ENCODE peak calls at places on chromosomes 5 and 9, in six cellular contexts. One of them, this sample, is unnamed.

GRCh38 chr9:136437839-136438547 is 1.7 kb downstream of the INPP5E start:
- DNase-seq in HCT116: no peak
- DNase-seq in MM.1S: no peak
- DNase-seq in PC-3: peak
- DNase-seq in SK-N-SH: no peak
- DNase-seq in GM23248: peak
- DNase-seq in this sample: no peak

GRCh38 chr9:127214421-127215265 is 49.9 kb upstream of the GARNL3 start:
- DNase-seq in MM.1S: peak
- DNase-seq in PC-3: peak
- DNase-seq in HCT116: peak
- DNase-seq in SK-N-SH: peak
- DNase-seq in GM23248: peak
- DNase-seq in this sample: peak

GRCh38 chr9:18857769-18858168 is 175.2 kb downstream of the SAXO1 start:
- DNase-seq in MM.1S: no peak
- DNase-seq in SK-N-SH: no peak
- DNase-seq in HCT116: no peak
- DNase-seq in PC-3: no peak
- DNase-seq in GM23248: peak
- DNase-seq in this sample: no peak

GRCh38 chr9:114000671-114001409 is 77.3 kb downstream of the AMBP start:
- DNase-seq in GM23248: peak
- DNase-seq in SK-N-SH: no peak
- DNase-seq in MM.1S: no peak
- DNase-seq in HCT116: no peak
- DNase-seq in PC-3: no peak
- DNase-seq in this sample: no peak

GRCh38 chr5:22901885-22902284 is 48.7 kb upstream of the CDH12 start:
- DNase-seq in HCT116: no peak
- DNase-seq in MM.1S: no peak
- DNase-seq in SK-N-SH: no peak
- DNase-seq in PC-3: no peak
- DNase-seq in GM23248: no peak
- DNase-seq in this sample: no peak

GRCh38 chr5:159161361-159162214 is 47.8 kb downstream of the RNF145 start:
- DNase-seq in MM.1S: no peak
- DNase-seq in HCT116: no peak
- DNase-seq in SK-N-SH: no peak
- DNase-seq in GM23248: peak
- DNase-seq in PC-3: no peak
- DNase-seq in this sample: no peak

GRCh38 chr9:98793031-98793430 is 3.3 kb downstream of the ANKS6 start:
- DNase-seq in SK-N-SH: no peak
- DNase-seq in GM23248: no peak
- DNase-seq in MM.1S: no peak
- DNase-seq in HCT116: no peak
- DNase-seq in PC-3: no peak
- DNase-seq in this sample: no peak

GRCh38 chr5:92678576-92679105 is 902.4 kb downstream of the NR2F1-AS1 start:
- DNase-seq in GM23248: peak
- DNase-seq in PC-3: peak
- DNase-seq in MM.1S: no peak
- DNase-seq in SK-N-SH: peak
- DNase-seq in HCT116: peak
- DNase-seq in this sample: peak

GRCh38 chr5:89613222-89613956 is 730.4 kb upstream of the MEF2C start:
- DNase-seq in GM23248: peak
- DNase-seq in HCT116: no peak
- DNase-seq in PC-3: peak
- DNase-seq in MM.1S: peak
- DNase-seq in SK-N-SH: no peak
- DNase-seq in this sample: no peak

GRCh38 chr5:83354958-83355357 is 116.6 kb upstream of the VCAN start:
- DNase-seq in PC-3: no peak
- DNase-seq in HCT116: no peak
- DNase-seq in MM.1S: no peak
- DNase-seq in GM23248: no peak
- DNase-seq in SK-N-SH: no peak
- DNase-seq in this sample: peak
- H3K9ac ChIP-seq in PC-3: no peak
- H3K9ac ChIP-seq in HCT116: no peak
- H3K9ac ChIP-seq in MM.1S: no peak
- H3K9ac ChIP-seq in GM23248: no peak
- H3K9ac ChIP-seq in SK-N-SH: no peak
- H3K9ac ChIP-seq in this sample: no peak

GRCh38 chr5:35223777-35224395 is 6.4 kb downstream of the PRLR start:
- DNase-seq in PC-3: no peak
- DNase-seq in SK-N-SH: peak
- DNase-seq in MM.1S: no peak
- DNase-seq in GM23248: no peak
- DNase-seq in HCT116: no peak
- DNase-seq in this sample: no peak
- TF ChIP-seq EZH2phosphoT487 in PC-3: no peak
- TF ChIP-seq EZH2phosphoT487 in SK-N-SH: no peak
- TF ChIP-seq EZH2phosphoT487 in MM.1S: no peak
- TF ChIP-seq EZH2phosphoT487 in GM23248: no peak
- TF ChIP-seq EZH2phosphoT487 in HCT116: no peak
- TF ChIP-seq EZH2phosphoT487 in this sample: no peak

DNA sequence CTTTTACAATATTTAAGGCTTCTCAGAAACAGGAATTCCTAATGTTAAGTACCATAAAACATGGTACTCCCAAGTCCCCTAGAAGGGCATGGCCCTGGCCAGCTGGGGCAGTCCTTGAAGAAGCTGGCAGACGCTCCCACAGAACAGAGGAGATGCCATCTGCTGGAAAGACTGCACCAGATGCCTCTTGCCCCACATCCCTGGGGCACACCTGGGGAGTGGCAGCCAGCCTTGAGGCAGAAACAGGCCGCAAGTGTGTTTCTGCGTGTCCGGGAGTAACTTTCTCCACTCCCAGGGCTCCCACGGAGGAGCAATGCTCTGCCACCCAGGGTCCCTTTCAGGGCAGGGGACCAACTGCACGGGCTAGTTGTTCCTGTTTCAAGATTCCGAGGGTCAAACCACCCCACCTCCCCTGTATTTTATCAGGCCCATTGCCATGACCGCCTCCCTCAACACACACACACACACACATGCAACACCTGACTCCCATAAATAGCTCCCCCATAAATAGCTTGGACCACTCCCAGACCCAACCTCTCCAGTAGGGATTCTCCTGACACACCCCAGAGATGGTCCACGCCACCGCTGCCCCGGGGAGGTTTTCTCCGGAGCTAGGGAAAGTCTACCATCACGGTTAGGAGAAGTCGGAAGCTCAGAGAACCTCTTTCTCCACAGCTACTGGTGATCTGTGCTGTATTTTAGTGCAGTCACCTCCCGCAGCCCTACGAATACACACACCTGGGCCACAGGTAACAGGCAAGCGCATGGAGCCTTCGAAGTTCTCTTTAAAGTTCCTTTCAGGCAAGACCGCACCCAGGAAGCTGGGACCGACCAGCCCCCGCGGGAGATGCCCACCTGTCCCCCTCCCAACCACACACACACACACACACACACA is 1.5 kb downstream of the SPOCK1 start:
- DNase-seq in HCT116: no peak
- DNase-seq in PC-3: peak
- DNase-seq in MM.1S: no peak
- DNase-seq in SK-N-SH: peak
- DNase-seq in GM23248: peak
- DNase-seq in this sample: no peak
- H3K9ac ChIP-seq in HCT116: no peak
- H3K9ac ChIP-seq in PC-3: no peak
- H3K9ac ChIP-seq in MM.1S: no peak
- H3K9ac ChIP-seq in SK-N-SH: peak
- H3K9ac ChIP-seq in GM23248: peak
- H3K9ac ChIP-seq in this sample: no peak

GRCh38 chr9:133584167-133584558 is 25.0 kb downstream of the FAM163B start:
- DNase-seq in PC-3: no peak
- DNase-seq in SK-N-SH: no peak
- DNase-seq in GM23248: no peak
- DNase-seq in HCT116: no peak
- DNase-seq in MM.1S: no peak
- DNase-seq in this sample: no peak

GRCh38 chr9:133581553-133582343 is 27.4 kb downstream of the FAM163B start:
- DNase-seq in PC-3: no peak
- DNase-seq in GM23248: no peak
- DNase-seq in SK-N-SH: peak
- DNase-seq in MM.1S: no peak
- DNase-seq in HCT116: no peak
- DNase-seq in this sample: no peak

GRCh38 chr9:133583111-133583510 is 26.1 kb downstream of the FAM163B start:
- DNase-seq in HCT116: no peak
- DNase-seq in MM.1S: no peak
- DNase-seq in SK-N-SH: no peak
- DNase-seq in GM23248: no peak
- DNase-seq in PC-3: no peak
- DNase-seq in this sample: no peak

GRCh38 chr9:133583586-133583985 is 25.6 kb downstream of the FAM163B start:
- DNase-seq in PC-3: no peak
- DNase-seq in GM23248: peak
- DNase-seq in SK-N-SH: no peak
- DNase-seq in MM.1S: no peak
- DNase-seq in HCT116: no peak
- DNase-seq in this sample: no peak

DNA sequence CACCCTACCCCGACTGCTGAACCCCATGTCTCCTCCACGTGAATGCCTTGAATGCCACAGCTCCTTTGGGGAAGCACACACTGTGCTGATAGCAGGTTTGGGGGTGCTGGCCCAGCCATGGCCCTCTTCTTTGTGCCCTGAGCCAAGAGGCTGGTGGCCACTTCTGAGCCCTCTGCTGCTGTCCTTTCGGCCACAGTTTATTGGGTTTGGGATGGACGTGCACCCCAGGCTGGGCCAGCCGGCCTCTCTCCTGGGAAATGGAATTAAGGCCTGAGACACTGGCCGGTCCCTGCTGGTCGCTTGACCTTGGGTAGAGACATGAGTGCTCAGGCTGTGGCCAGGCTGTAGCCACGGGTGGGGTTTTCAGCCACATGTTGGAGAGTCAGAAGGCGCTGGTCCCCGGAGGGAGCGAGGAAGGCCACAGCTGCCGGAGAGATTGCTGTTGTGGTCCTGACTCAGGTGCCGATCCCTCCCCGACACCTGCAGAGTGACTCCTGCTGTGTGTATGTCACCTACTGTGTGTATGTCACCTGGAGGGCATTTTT is 26.6 kb downstream of the FAM163B start:
- DNase-seq in PC-3: no peak
- DNase-seq in HCT116: no peak
- DNase-seq in MM.1S: no peak
- DNase-seq in GM23248: no peak
- DNase-seq in SK-N-SH: no peak
- DNase-seq in this sample: no peak
- TF ChIP-seq EZH2phosphoT487 in PC-3: no peak
- TF ChIP-seq EZH2phosphoT487 in HCT116: no peak
- TF ChIP-seq EZH2phosphoT487 in MM.1S: no peak
- TF ChIP-seq EZH2phosphoT487 in GM23248: no peak
- TF ChIP-seq EZH2phosphoT487 in SK-N-SH: no peak
- TF ChIP-seq EZH2phosphoT487 in this sample: no peak

GRCh38 chr9:133786936-133787748 is 49.0 kb upstream of the SARDH start:
- DNase-seq in MM.1S: no peak
- DNase-seq in HCT116: no peak
- DNase-seq in GM23248: no peak
- DNase-seq in SK-N-SH: no peak
- DNase-seq in PC-3: no peak
- DNase-seq in this sample: no peak
- H3K9ac ChIP-seq in MM.1S: no peak
- H3K9ac ChIP-seq in HCT116: no peak
- H3K9ac ChIP-seq in GM23248: no peak
- H3K9ac ChIP-seq in SK-N-SH: no peak
- H3K9ac ChIP-seq in PC-3: no peak
- H3K9ac ChIP-seq in this sample: no peak

GRCh38 chr5:177479774-177480173 is 6.3 kb upstream of the DBN1 start:
- DNase-seq in GM23248: peak
- DNase-seq in MM.1S: no peak
- DNase-seq in PC-3: peak
- DNase-seq in HCT116: no peak
- DNase-seq in SK-N-SH: peak
- DNase-seq in this sample: no peak
- TF ChIP-seq EZH2phosphoT487 in GM23248: no peak
- TF ChIP-seq EZH2phosphoT487 in MM.1S: no peak
- TF ChIP-seq EZH2phosphoT487 in PC-3: no peak
- TF ChIP-seq EZH2phosphoT487 in HCT116: no peak
- TF ChIP-seq EZH2phosphoT487 in SK-N-SH: no peak
- TF ChIP-seq EZH2phosphoT487 in this sample: no peak

DNA sequence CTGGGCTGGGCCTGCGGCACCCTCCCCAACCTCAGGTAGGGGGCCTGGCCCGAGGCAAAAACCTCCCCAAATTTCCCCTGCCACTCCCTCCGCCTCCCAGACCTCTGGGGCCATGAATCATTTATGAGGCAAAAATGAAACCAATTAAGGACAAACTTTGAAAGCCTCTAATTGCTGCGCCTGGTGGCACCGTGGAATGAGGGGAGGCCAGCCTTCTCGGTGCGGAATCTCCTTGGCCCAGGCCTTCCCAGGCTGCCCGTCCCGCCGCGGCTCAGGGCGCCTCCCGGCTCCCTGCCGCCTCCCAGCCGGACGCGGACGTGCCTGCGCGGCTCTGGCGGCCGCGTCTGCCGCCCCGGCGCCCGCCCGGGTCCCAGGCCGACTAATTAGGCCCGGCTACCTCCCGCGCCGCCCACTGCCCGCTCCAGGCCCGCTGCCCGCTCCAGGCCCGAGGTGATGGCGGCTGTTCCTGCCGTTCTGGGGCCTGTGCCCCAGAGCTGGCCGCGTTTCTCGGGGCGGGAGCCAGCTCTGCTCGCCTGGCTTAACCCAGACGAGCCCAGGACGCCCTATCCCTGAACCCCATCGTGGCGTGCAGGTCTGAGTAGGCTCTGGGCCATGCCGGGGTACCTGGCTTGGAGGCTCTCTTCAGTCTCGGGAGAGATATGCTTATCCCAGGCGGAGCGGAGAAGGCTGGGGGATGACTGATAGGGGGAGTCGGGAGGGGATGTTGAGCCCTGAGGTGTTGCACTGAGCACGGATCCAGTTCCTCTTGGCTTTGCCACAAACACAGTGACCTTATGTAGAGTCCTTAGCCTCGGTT is 20.1 kb downstream of the CXXC5 start:
- DNase-seq in HCT116: no peak
- DNase-seq in PC-3: peak
- DNase-seq in GM23248: peak
- DNase-seq in SK-N-SH: peak
- DNase-seq in MM.1S: peak
- DNase-seq in this sample: peak
- H3K9ac ChIP-seq in HCT116: peak
- H3K9ac ChIP-seq in PC-3: peak
- H3K9ac ChIP-seq in GM23248: peak
- H3K9ac ChIP-seq in SK-N-SH: peak
- H3K9ac ChIP-seq in MM.1S: peak
- H3K9ac ChIP-seq in this sample: no peak

DNA sequence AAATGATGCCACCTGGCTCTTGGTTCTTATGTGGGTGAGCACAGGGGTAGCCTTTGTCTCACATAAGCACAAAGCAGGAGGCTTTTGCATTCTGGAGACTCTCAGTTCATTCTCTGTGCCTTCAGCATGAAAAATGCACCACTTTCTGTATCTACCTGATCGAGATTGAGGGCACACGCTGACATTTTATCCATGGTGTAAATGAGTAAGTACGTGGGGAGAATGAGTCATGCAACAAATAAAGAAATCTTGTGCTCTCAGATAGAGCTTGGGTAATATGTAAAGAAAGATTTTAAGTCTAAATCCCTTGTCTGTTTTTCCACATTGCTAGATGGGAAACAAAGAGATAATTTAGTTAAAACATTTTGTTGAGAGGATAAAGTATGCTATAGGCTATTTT is 607.2 kb upstream of the WWC1 start:
- DNase-seq in MM.1S: no peak
- DNase-seq in PC-3: peak
- DNase-seq in HCT116: no peak
- DNase-seq in GM23248: peak
- DNase-seq in SK-N-SH: no peak
- DNase-seq in this sample: no peak
- TF ChIP-seq EZH2phosphoT487 in MM.1S: no peak
- TF ChIP-seq EZH2phosphoT487 in PC-3: no peak
- TF ChIP-seq EZH2phosphoT487 in HCT116: no peak
- TF ChIP-seq EZH2phosphoT487 in GM23248: no peak
- TF ChIP-seq EZH2phosphoT487 in SK-N-SH: no peak
- TF ChIP-seq EZH2phosphoT487 in this sample: no peak